ENCODE peak calls at places on chromosomes 2 and 18, in four cellular contexts. V is SK-N-SH, X is HCT116, Y is neural progenitor cell. W is an unnamed sample.

GRCh38 chr2:80475970-80476369 is 171.4 kb upstream of the LRRTM1 start:
- DNase-seq in V (no peak), X (no peak), Y (no peak), W (no peak)

GRCh38 chr2:232839680-232840079 is 30.4 kb upstream of the SNORC start:
- DNase-seq in V (no peak), X (no peak), Y (no peak), W (no peak)

GRCh38 chr2:143694335-143694734 is 565.1 kb downstream of the ARHGAP15 start:
- DNase-seq in V (peak; percentile 30), X (no peak), Y (no peak), W (no peak)

GRCh38 chr18:63365909-63366269 is 1.1 kb downstream of the KDSR start:
- DNase-seq in V (peak; percentile 22), X (no peak), Y (peak; percentile 31), W (peak; percentile 53)

GRCh38 chr2:112625474-112626114 is 20.1 kb upstream of the SLC20A1 start:
- DNase-seq in V (no peak), X (no peak), Y (no peak), W (peak; percentile 7)

GRCh38 chr18:57434536-57435494 is at the start of gene ONECUT2:
- DNase-seq in V (peak; percentile 99), X (peak; percentile 80), Y (peak; percentile 99), W (peak; percentile 97)

GRCh38 chr2:79670198-79670597 is 157.3 kb downstream of the CTNNA2 start:
- DNase-seq in V (no peak), X (no peak), Y (peak; percentile 92), W (peak; percentile 1)

GRCh38 chr2:175004980-175005832 is at the start of gene CHN1:
- DNase-seq in V (peak; percentile 95), X (no peak), Y (peak; percentile 96), W (peak; percentile 88)

GRCh38 chr2:224584768-224585204 is 377 bp downstream of the CUL3 start:
- DNase-seq in V (peak; percentile 82), X (no peak), Y (peak; percentile 70), W (peak; percentile 69)

GRCh38 chr2:114769991-114770390 is 327.6 kb downstream of the DPP10 start:
- DNase-seq in V (no peak), X (no peak), Y (peak; percentile 31), W (no peak)

GRCh38 chr2:114769110-114769509 is 326.7 kb downstream of the DPP10 start:
- DNase-seq in V (no peak), X (no peak), Y (no peak), W (no peak)
- TF ChIP-seq EZH2phosphoT487 in V (no peak), X (no peak), Y (no peak), W (no peak)

DNA sequence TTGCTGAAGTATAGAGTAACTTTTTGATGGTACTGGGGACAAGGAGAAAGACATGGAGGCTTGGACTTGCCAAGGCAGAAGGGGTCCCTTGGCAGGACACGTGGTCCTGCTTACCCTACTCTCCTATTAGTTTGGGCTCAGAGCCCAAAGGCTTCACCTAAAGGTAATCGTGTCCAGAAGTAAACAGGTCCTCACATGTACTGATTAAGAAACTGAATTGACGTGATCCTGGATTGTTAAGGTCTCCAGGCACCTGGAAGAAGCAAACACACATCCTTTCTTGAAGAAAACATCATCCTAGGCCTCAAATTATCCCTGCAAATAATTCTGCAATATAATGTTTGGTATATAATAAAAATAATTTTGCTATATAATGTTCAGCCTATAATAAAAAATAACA is 50.0 kb downstream of the DTNB start:
- DNase-seq in V (no peak), X (no peak), Y (no peak), W (no peak)
- TF ChIP-seq EZH2phosphoT487 in V (no peak), X (no peak), Y (no peak), W (no peak)

GRCh38 chr2:96074156-96074555 is 39.4 kb upstream of the GPAT2 start:
- DNase-seq in V (no peak), X (no peak), Y (no peak), W (no peak)
- TF ChIP-seq EZH2phosphoT487 in V (no peak), X (no peak), Y (no peak), W (no peak)

DNA sequence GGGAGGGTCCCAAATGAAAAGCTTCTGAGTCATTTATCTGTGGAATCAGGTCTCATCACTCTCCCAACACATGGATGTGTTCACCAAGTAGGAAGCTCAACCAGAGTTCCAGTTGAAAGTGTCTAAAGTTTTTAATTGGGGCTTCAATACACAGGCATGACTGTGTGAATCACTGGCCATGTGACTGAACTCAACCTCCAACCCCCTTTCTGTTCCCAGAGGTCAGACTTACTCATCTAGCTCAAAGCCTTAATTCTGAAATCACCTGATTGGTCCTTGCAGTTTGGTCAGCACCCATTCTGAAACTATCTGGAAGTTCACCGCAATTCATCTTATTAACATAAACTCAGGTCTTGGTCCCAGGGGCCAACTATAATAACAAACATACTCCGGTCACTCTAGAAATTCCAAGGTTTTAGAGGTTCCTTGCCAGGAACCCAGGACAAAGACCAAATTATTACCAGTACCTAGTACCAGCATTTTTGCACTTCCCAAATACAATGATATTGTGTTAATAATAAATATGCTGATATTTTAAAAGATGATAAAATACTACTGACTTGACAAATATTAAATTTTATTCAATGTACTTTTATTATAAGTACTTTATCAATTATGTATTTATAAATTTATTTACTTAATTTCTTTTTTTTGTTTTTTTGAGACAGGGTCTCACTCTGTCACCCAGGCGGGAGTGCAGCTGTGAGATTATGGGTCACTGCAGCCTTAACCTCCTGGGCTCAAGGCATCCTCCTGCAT is 10.7 kb upstream of the RBM45 start:
- DNase-seq in V (no peak), X (no peak), Y (no peak), W (peak; percentile 15)
- TF ChIP-seq EZH2phosphoT487 in V (no peak), X (no peak), Y (no peak), W (no peak)

DNA sequence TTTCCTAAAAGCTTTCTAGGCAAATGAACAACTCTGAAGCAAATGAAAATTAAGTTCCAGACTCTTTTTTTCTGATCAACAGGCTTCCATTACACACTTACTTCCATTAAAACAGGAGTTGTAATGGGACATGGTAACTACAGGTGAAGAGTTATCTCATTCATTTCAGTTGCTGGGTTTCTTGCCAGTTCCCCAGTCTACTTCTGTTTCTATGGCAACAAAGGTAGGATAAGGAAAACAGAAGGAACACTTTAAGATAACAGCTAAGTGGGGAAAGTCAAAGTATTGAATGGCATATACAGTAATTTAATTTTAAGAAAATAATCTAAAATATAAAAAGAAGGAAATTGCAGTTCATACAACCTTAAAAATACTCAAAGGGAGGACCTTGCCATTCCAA is 25.1 kb downstream of the BAZ2B start:
- DNase-seq in V (no peak), X (no peak), Y (no peak), W (no peak)
- TF ChIP-seq EZH2phosphoT487 in V (no peak), X (no peak), Y (no peak), W (no peak)

W was measured in GM23248.